ENCODE peak calls at places on chromosomes 3 and 15, in six cellular contexts. Z, J, I, S, N and M are unnamed samples.

GRCh38 chr15:66089049-66089448 is 164.5 kb downstream of the MEGF11 start:
- DNase-seq in Z (no peak), J (no peak), I (no peak), S (no peak), N (no peak), M (no peak)

GRCh38 chr3:17045705-17046104 is 160.9 kb downstream of the PLCL2 start:
- DNase-seq in Z (no peak), J (no peak), I (no peak), S (no peak), N (no peak), M (no peak)

GRCh38 chr3:10192953-10193691 is 28.4 kb downstream of the IRAK2 start:
- DNase-seq in Z (peak; percentile 28), J (peak; percentile 48), I (no peak), S (no peak), N (peak; percentile 91), M (no peak)

GRCh38 chr3:11290743-11291680 is 18.8 kb downstream of the ATG7 start:
- DNase-seq in Z (no peak), J (peak; percentile 82), I (no peak), S (no peak), N (no peak), M (no peak)

GRCh38 chr3:15007681-15008141 is 57.4 kb downstream of the MRPS25 start:
- DNase-seq in Z (no peak), J (no peak), I (no peak), S (no peak), N (no peak), M (no peak)

GRCh38 chr3:12691733-12692132 is 27.8 kb upstream of the RAF1 start:
- DNase-seq in Z (no peak), J (no peak), I (no peak), S (no peak), N (no peak), M (no peak)

GRCh38 chr3:108589998-108590323 is 439 bp downstream of the DZIP3 start:
- DNase-seq in Z (no peak), J (no peak), I (no peak), S (no peak), N (no peak), M (no peak)

GRCh38 chr3:65575376-65575840 is 463.3 kb downstream of the MAGI1 start:
- DNase-seq in Z (peak; percentile 38), J (no peak), I (no peak), S (no peak), N (no peak), M (no peak)

GRCh38 chr3:103499132-103499885 is 1064.5 kb downstream of the ZPLD1 start:
- DNase-seq in Z (no peak), J (no peak), I (no peak), S (no peak), N (no peak), M (no peak)

GRCh38 chr3:160003520-160004128 is 15.0 kb downstream of the IL12A start:
- DNase-seq in Z (peak; percentile 51), J (peak; percentile 34), I (peak; percentile 26), S (peak; percentile 76), N (no peak), M (no peak)

GRCh38 chr15:52423852-52424251 is 104.8 kb downstream of the MYO5A start:
- DNase-seq in Z (no peak), J (no peak), I (no peak), S (no peak), N (no peak), M (no peak)

GRCh38 chr15:29538110-29538509 is 268.5 kb upstream of the NSMCE3 start:
- DNase-seq in Z (no peak), J (no peak), I (no peak), S (no peak), N (no peak), M (no peak)

GRCh38 chr15:58346361-58346760 is 85.4 kb upstream of the LIPC start:
- DNase-seq in Z (no peak), J (no peak), I (no peak), S (no peak), N (no peak), M (no peak)

DNA sequence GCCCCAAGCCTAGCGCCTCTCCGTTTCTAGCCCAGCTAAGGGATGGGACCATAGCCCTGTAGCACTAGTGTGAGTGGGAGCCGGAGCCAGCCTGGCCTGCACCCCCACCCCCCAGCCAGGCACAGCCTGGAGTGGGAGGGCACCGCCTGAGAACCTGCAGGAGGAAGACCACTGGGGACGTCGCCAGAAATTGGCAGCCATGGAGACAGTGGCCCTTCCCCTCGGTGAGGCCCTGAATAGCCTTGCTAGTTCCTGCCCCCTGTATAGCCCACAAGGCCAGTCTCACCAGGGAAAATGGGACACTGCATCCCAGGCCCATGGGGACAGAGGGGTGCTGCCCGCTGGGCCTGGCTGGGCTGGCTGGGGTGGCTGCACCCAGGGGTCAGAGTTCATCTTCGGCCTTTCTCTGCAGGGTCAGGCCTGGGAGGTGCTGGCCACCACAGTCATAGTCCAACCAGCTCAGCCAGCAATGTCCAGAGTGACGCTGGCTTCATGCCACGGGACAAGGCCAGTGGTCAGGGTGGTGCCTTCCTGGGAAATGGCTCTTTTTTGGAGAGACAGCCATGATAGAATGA is 22.5 kb upstream of the KLF13 start:
- DNase-seq in Z (no peak), J (no peak), I (no peak), S (peak; percentile 38), N (no peak), M (no peak)
- TF ChIP-seq TAF1 in Z (no peak), J (no peak), I (no peak), S (no peak), N (no peak), M (no peak)

DNA sequence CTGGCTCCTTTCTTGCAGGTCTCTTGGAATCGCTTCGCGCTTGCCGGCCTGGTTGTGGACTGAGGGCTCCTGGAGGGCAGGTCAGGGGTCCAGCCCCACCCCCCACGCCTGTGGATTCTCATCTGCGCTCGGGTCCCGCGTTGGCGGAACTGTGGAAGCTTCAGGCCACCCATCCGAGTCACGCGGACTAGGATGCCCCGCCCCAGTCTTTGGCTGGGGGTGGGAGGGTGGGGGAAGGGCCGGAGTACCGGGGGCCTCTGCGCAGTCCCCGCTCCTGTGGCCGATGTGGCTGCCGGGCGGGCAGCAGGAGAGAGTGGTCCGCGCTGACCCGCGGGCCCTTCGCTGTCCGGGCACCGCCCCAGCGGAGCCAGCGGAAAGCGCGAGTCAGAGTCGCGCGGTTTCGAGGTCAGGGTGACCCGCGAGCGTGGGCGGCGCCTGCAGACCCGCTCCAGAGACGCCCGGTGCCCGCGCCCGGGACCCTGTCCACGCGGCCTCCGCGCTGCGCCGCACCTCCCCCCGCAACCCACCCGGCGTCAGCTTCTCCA is 114.2 kb downstream of the KLF13 start:
- DNase-seq in Z (no peak), J (no peak), I (no peak), S (no peak), N (no peak), M (no peak)
- TF ChIP-seq POLR2A in Z (no peak), J (no peak), I (peak; percentile 58), S (no peak), N (peak; percentile 72), M (no peak)

GRCh38 chr15:94777037-94777436 is 545.7 kb downstream of the MCTP2 start:
- DNase-seq in Z (no peak), J (no peak), I (no peak), S (no peak), N (no peak), M (no peak)

GRCh38 chr15:94780108-94780507 is 548.7 kb downstream of the MCTP2 start:
- DNase-seq in Z (no peak), J (no peak), I (no peak), S (no peak), N (no peak), M (no peak)
- TF ChIP-seq POLR2AphosphoS5 in Z (no peak), J (no peak), I (no peak), S (no peak), N (no peak), M (no peak)

DNA sequence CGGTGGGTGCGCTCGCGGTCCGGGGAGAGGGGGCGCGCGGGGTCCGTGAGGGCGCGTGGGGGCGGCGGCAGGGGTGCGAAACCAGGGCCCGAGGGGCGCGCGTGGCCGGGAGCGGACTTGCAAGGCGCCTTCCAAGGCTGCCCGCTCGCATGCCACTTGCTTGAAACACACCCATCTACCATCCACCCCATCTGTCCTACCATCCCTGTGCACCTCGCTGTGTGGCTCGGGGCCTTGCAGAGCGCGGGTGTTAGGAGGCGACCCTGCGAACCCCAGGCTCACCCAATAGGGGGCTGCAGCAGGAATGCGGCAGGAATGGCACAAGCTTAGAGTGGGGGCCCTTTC is 240 bp downstream of the CFAP100 start:
- DNase-seq in Z (no peak), J (no peak), I (no peak), S (no peak), N (no peak), M (no peak)
- TF ChIP-seq TAF1 in Z (no peak), J (no peak), I (no peak), S (no peak), N (no peak), M (no peak)

GRCh38 chr3:151483488-151483887 is 22.6 kb upstream of the IGSF10 start:
- DNase-seq in Z (no peak), J (no peak), I (no peak), S (no peak), N (no peak), M (no peak)
- TF ChIP-seq POLR2A in Z (no peak), J (no peak), I (no peak), S (no peak), N (no peak), M (no peak)

GRCh38 chr3:71537211-71537611 is 46.3 kb downstream of the FOXP1 start:
- DNase-seq in Z (no peak), J (no peak), I (no peak), S (no peak), N (no peak), M (no peak)
- TF ChIP-seq POLR2AphosphoS5 in Z (no peak), J (no peak), I (no peak), S (no peak), N (no peak), M (no peak)

GRCh38 chr3:171284308-171285075 is 175.7 kb downstream of the TNIK start:
- DNase-seq in Z (no peak), J (no peak), I (no peak), S (no peak), N (peak; percentile 76), M (no peak)
- TF ChIP-seq TAF1 in Z (no peak), J (no peak), I (no peak), S (no peak), N (no peak), M (no peak)

DNA sequence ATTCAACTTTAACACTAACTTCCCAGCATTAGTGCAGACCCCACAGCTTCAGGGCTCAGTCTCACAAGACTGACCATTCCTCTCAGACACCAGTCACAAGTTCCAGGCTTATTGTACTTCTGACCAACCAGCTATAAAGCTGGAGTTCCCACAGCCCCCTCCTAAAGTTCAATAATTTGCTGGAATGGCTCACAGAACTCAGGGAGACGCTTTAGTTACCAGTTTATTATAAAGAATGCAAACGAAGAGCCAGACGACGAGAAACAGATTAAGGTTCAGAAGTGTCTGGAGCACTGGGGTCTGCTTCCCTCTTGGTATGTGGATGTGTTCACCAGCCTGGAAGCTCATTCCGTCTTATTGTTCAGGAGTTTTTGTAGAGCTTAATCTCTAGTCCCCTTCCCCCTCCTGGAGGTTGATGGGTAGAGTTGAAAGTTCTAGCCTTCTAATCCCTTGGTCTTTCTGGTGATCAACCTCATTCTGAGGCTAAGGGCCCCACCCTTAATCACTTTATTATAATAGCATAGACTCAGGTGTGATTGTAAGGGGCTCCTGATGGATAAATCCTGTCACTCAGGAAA is 4.8 kb upstream of the CSRNP1 start:
- DNase-seq in Z (no peak), J (no peak), I (no peak), S (no peak), N (no peak), M (no peak)
- TF ChIP-seq POLR2A in Z (no peak), J (no peak), I (no peak), S (no peak), N (no peak), M (no peak)